ENCODE peak calls at places on chromosomes 3 and 15, in four cellular contexts. L, R, J and P are unnamed samples.

GRCh38 chr3:10377148-10377725 is 56.3 kb upstream of the SEC13 start:
- DNase-seq in J (no peak), R (no peak), L (no peak), P (no peak)

GRCh38 chr3:9994086-9994844 is 7.6 kb upstream of the EMC3 start:
- DNase-seq in L (peak), J (no peak), R (no peak), P (no peak)

GRCh38 chr3:130423064-130423463 is 77.6 kb downstream of the COL6A5 start:
- DNase-seq in R (no peak), J (no peak), L (no peak), P (no peak)

GRCh38 chr3:185717121-185717520 is 107.7 kb downstream of the IGF2BP2 start:
- DNase-seq in L (no peak), R (no peak), J (peak), P (no peak)

GRCh38 chr15:81523867-81524266 is 149.9 kb upstream of the TMC3 start:
- DNase-seq in J (no peak), R (no peak), L (no peak), P (no peak)

GRCh38 chr3:190131329-190131728 is 10.6 kb upstream of the P3H2 start:
- DNase-seq in L (peak), R (no peak), J (peak), P (no peak)

GRCh38 chr3:46918202-46918601 is 40.7 kb downstream of the PTH1R start:
- DNase-seq in J (no peak), R (no peak), L (no peak), P (no peak)

GRCh38 chr15:100759698-100760356 is 119.8 kb upstream of the ALDH1A3 start:
- DNase-seq in R (no peak), L (peak), J (peak), P (no peak)

GRCh38 chr15:78340243-78341056 is at the start of gene CRABP1:
- DNase-seq in L (no peak), J (no peak), R (no peak), P (peak)

GRCh38 chr3:36480916-36481648 is 100.8 kb downstream of the STAC start:
- DNase-seq in R (no peak), J (no peak), L (no peak), P (no peak)

GRCh38 chr3:102066470-102066869 is 217.2 kb downstream of the NFKBIZ start:
- DNase-seq in R (no peak), L (no peak), J (no peak), P (no peak)

GRCh38 chr3:79414821-79415220 is 353.0 kb downstream of the ROBO1 start:
- DNase-seq in R (no peak), L (peak), J (peak), P (no peak)

GRCh38 chr3:178088930-178089329 is 447.3 kb upstream of the KCNMB2 start:
- DNase-seq in L (no peak), J (no peak), R (no peak), P (no peak)

DNA sequence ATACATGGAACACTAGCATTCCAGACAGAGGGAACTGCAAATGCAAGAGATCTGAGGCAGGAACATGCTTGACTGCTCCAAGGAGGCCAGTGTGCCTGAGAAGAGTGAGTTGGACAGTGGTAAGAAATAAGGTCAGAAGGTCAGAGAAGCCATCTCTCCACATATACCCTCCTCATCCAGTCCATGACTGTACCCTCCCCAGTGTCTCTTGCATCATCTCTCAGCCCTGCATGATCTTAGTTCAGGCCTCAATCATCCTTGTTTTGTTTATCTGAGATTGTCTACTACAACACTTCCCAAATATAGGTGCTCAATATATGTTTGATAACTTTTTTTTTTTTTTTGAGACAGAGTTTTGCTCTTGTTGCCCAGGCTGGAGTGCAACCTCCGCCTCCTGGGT is 5.5 kb upstream of the RSL24D1 start:
- DNase-seq in L (no peak), J (no peak), R (no peak), P (no peak)
- H3K9ac ChIP-seq in L (no peak), J (no peak), R (no peak), P (no peak)

GRCh38 chr3:110414851-110415250 is 656.8 kb upstream of the NECTIN3 start:
- DNase-seq in R (no peak), L (peak), J (peak), P (no peak)

GRCh38 chr3:110419096-110419495 is 652.5 kb upstream of the NECTIN3 start:
- DNase-seq in J (no peak), L (peak), R (no peak), P (no peak)

GRCh38 chr3:110413807-110414748 is 657.5 kb upstream of the NECTIN3 start:
- DNase-seq in R (no peak), L (peak), J (peak), P (no peak)

DNA sequence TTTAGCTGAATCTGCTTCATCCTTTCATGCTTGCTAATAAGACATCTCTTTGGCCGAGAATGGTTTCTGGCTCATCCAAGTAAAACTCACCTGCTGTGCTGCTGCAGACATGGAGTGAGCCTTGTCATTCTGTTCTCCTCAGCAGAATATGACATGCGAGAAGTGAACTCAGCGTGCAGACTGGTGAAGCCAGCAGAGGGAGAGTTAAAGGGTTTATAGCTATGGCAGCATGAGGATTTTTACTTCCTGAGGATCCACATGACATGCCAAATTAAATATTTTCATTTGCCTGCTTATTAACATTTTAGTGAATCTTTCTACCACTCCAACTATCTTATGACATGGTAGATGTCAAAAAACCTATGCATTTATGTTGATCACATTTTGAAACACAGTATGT is 658.3 kb upstream of the NECTIN3 start:
- DNase-seq in R (no peak), L (no peak), J (no peak), P (no peak)
- H3K9ac ChIP-seq in R (no peak), L (no peak), J (no peak), P (no peak)

DNA sequence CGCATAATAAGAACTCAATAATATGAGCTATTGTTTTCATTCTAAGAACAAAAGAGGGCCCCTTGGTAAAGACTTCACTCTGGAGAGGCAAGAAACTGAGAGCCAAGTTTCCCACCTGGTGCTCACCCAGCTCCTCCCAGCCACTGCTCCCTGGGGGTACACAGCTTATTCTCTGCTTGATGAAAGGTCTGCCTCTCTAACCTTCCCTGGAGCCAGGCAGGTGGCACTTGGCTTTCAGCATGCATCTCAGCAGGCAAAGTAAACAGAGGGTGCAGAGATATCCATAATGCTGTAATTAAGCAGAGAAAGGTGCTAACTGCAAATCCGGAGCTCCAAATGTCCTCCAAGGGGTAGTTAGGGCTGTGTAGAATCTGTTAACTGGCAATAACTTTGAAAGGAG is 159.5 kb upstream of the PROK2 start:
- DNase-seq in R (no peak), L (no peak), J (no peak), P (no peak)
- H3K9ac ChIP-seq in R (no peak), L (no peak), J (no peak), P (no peak)

GRCh38 chr3:194084284-194084683 is 51.7 kb upstream of the HES1 start:
- DNase-seq in J (no peak), L (no peak), R (no peak), P (no peak)
- H3K9ac ChIP-seq in J (no peak), L (no peak), R (no peak), P (no peak)